ENCODE peak calls at places on chromosomes 16 and 17, in eight cellular contexts. One of them, this sample, is unnamed.

GRCh38 chr17:68103148-68103547 is 67.6 kb downstream of the KPNA2 start:
- DNase-seq in hepatocyte: no peak
- DNase-seq in neural progenitor cell: no peak
- DNase-seq in HCT116: no peak
- DNase-seq in OCI-LY7: no peak
- DNase-seq in GM23248: no peak
- DNase-seq in SK-N-SH: peak; percentile 28
- DNase-seq in PC-3: no peak
- DNase-seq in this sample: no peak

GRCh38 chr16:7074715-7075114 is 257.9 kb upstream of the RBFOX1 start:
- DNase-seq in PC-3: no peak
- DNase-seq in GM23248: no peak
- DNase-seq in SK-N-SH: no peak
- DNase-seq in OCI-LY7: no peak
- DNase-seq in neural progenitor cell: no peak
- DNase-seq in HCT116: no peak
- DNase-seq in hepatocyte: no peak
- DNase-seq in this sample: no peak

GRCh38 chr16:979859-980594 is 1.5 kb upstream of the SOX8 start:
- DNase-seq in neural progenitor cell: peak; percentile 52
- DNase-seq in GM23248: no peak
- DNase-seq in SK-N-SH: peak; percentile 48
- DNase-seq in hepatocyte: no peak
- DNase-seq in OCI-LY7: peak; percentile 29
- DNase-seq in HCT116: no peak
- DNase-seq in PC-3: no peak
- DNase-seq in this sample: no peak

GRCh38 chr16:8675183-8676159 is 1.1 kb downstream of the ABAT start:
- DNase-seq in OCI-LY7: no peak
- DNase-seq in neural progenitor cell: no peak
- DNase-seq in GM23248: peak; percentile 14
- DNase-seq in hepatocyte: peak; percentile 37
- DNase-seq in HCT116: no peak
- DNase-seq in SK-N-SH: peak; percentile 77
- DNase-seq in PC-3: no peak
- DNase-seq in this sample: no peak

GRCh38 chr17:63754046-63754445 is 12.4 kb upstream of the STRADA start:
- DNase-seq in PC-3: no peak
- DNase-seq in hepatocyte: no peak
- DNase-seq in GM23248: no peak
- DNase-seq in OCI-LY7: no peak
- DNase-seq in neural progenitor cell: no peak
- DNase-seq in SK-N-SH: no peak
- DNase-seq in HCT116: no peak
- DNase-seq in this sample: no peak

GRCh38 chr17:80145076-80146075 is 1.6 kb downstream of the EIF4A3 start:
- DNase-seq in HCT116: no peak
- DNase-seq in neural progenitor cell: no peak
- DNase-seq in GM23248: peak; percentile 11
- DNase-seq in OCI-LY7: peak; percentile 62
- DNase-seq in hepatocyte: no peak
- DNase-seq in SK-N-SH: no peak
- DNase-seq in PC-3: peak; percentile 28
- DNase-seq in this sample: peak; percentile 28

GRCh38 chr16:19113577-19114358 is at the start of gene ITPRIPL2:
- DNase-seq in HCT116: peak; percentile 79
- DNase-seq in OCI-LY7: no peak
- DNase-seq in hepatocyte: peak; percentile 89
- DNase-seq in SK-N-SH: peak; percentile 92
- DNase-seq in PC-3: peak; percentile 87
- DNase-seq in neural progenitor cell: peak; percentile 76
- DNase-seq in GM23248: peak; percentile 96
- DNase-seq in this sample: no peak

GRCh38 chr17:82006468-82007227 is 16.0 kb downstream of the CENPX start:
- DNase-seq in neural progenitor cell: no peak
- DNase-seq in SK-N-SH: no peak
- DNase-seq in hepatocyte: no peak
- DNase-seq in PC-3: no peak
- DNase-seq in OCI-LY7: no peak
- DNase-seq in HCT116: no peak
- DNase-seq in GM23248: peak; percentile 73
- DNase-seq in this sample: no peak

GRCh38 chr16:17375388-17376304 is 95.1 kb downstream of the XYLT1 start:
- DNase-seq in HCT116: no peak
- DNase-seq in PC-3: no peak
- DNase-seq in SK-N-SH: peak; percentile 70
- DNase-seq in hepatocyte: peak; percentile 31
- DNase-seq in neural progenitor cell: no peak
- DNase-seq in OCI-LY7: peak; percentile 40
- DNase-seq in GM23248: no peak
- DNase-seq in this sample: no peak

GRCh38 chr17:56891751-56892150 is 22.1 kb downstream of the TRIM25 start:
- DNase-seq in hepatocyte: no peak
- DNase-seq in PC-3: no peak
- DNase-seq in GM23248: peak; percentile 39
- DNase-seq in HCT116: no peak
- DNase-seq in OCI-LY7: no peak
- DNase-seq in SK-N-SH: peak; percentile 52
- DNase-seq in neural progenitor cell: peak; percentile 22
- DNase-seq in this sample: no peak

GRCh38 chr17:7867881-7868329 is 10.1 kb downstream of the CYB5D1 start:
- DNase-seq in OCI-LY7: no peak
- DNase-seq in HCT116: no peak
- DNase-seq in neural progenitor cell: no peak
- DNase-seq in PC-3: no peak
- DNase-seq in GM23248: no peak
- DNase-seq in hepatocyte: no peak
- DNase-seq in SK-N-SH: no peak
- DNase-seq in this sample: no peak

GRCh38 chr17:63841350-63842172 is 924 bp downstream of the SMARCD2 start:
- DNase-seq in hepatocyte: peak; percentile 75
- DNase-seq in neural progenitor cell: peak; percentile 71
- DNase-seq in HCT116: no peak
- DNase-seq in OCI-LY7: peak; percentile 61
- DNase-seq in SK-N-SH: peak; percentile 89
- DNase-seq in PC-3: peak; percentile 44
- DNase-seq in GM23248: peak; percentile 72
- DNase-seq in this sample: peak; percentile 42

GRCh38 chr17:62597920-62598319 is 29.6 kb upstream of the MRC2 start:
- DNase-seq in PC-3: no peak
- DNase-seq in HCT116: no peak
- DNase-seq in hepatocyte: peak; percentile 23
- DNase-seq in SK-N-SH: no peak
- DNase-seq in OCI-LY7: no peak
- DNase-seq in neural progenitor cell: no peak
- DNase-seq in GM23248: peak; percentile 82
- DNase-seq in this sample: no peak

GRCh38 chr17:72863511-72864175 is 228.8 kb downstream of the SLC39A11 start:
- DNase-seq in PC-3: no peak
- DNase-seq in hepatocyte: no peak
- DNase-seq in GM23248: no peak
- DNase-seq in HCT116: no peak
- DNase-seq in SK-N-SH: no peak
- DNase-seq in OCI-LY7: no peak
- DNase-seq in neural progenitor cell: peak; percentile 18
- DNase-seq in this sample: no peak

GRCh38 chr17:51948128-51948527 is 210.4 kb downstream of the CA10 start:
- DNase-seq in neural progenitor cell: no peak
- DNase-seq in PC-3: peak; percentile 63
- DNase-seq in OCI-LY7: no peak
- DNase-seq in SK-N-SH: no peak
- DNase-seq in hepatocyte: no peak
- DNase-seq in GM23248: no peak
- DNase-seq in HCT116: no peak
- DNase-seq in this sample: no peak

GRCh38 chr17:65609303-65609702 is 47.9 kb upstream of the AXIN2 start:
- DNase-seq in neural progenitor cell: no peak
- DNase-seq in OCI-LY7: no peak
- DNase-seq in GM23248: no peak
- DNase-seq in hepatocyte: no peak
- DNase-seq in HCT116: no peak
- DNase-seq in PC-3: no peak
- DNase-seq in SK-N-SH: no peak
- DNase-seq in this sample: no peak
- TF ChIP-seq EZH2phosphoT487 in neural progenitor cell: no peak
- TF ChIP-seq EZH2phosphoT487 in OCI-LY7: no peak
- TF ChIP-seq EZH2phosphoT487 in GM23248: no peak
- TF ChIP-seq EZH2phosphoT487 in hepatocyte: no peak
- TF ChIP-seq EZH2phosphoT487 in HCT116: no peak
- TF ChIP-seq EZH2phosphoT487 in PC-3: no peak
- TF ChIP-seq EZH2phosphoT487 in SK-N-SH: no peak
- TF ChIP-seq EZH2phosphoT487 in this sample: no peak

DNA sequence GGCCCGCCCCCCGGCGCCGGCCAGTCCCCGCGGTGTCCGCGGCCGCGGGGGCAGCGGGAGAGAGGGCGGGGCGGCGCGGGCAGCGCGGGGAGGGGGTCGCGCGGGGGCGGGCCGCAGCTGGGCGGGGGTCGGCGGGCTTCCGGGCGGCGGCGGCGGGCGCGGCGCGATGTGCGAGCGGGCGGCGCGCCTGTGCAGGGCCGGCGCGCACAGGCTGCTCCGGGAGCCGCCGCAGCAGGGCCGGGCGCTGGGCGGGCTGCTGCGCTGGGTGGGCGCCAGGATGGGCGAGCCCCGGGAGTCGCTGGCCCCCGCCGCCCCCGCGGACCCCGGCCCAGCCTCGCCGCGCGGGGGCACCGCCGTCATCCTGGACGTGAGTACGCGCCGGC is 430 bp downstream of the NECAB2 start:
- DNase-seq in OCI-LY7: no peak
- DNase-seq in neural progenitor cell: peak; percentile 70
- DNase-seq in hepatocyte: peak; percentile 38
- DNase-seq in SK-N-SH: peak; percentile 86
- DNase-seq in PC-3: no peak
- DNase-seq in GM23248: peak; percentile 53
- DNase-seq in HCT116: no peak
- DNase-seq in this sample: no peak
- TF ChIP-seq EZH2phosphoT487 in OCI-LY7: no peak
- TF ChIP-seq EZH2phosphoT487 in neural progenitor cell: no peak
- TF ChIP-seq EZH2phosphoT487 in hepatocyte: no peak
- TF ChIP-seq EZH2phosphoT487 in SK-N-SH: no peak
- TF ChIP-seq EZH2phosphoT487 in PC-3: no peak
- TF ChIP-seq EZH2phosphoT487 in GM23248: no peak
- TF ChIP-seq EZH2phosphoT487 in HCT116: no peak
- TF ChIP-seq EZH2phosphoT487 in this sample: no peak

GRCh38 chr17:6096201-6097004 is 26.2 kb downstream of the WSCD1 start:
- DNase-seq in OCI-LY7: no peak
- DNase-seq in SK-N-SH: no peak
- DNase-seq in hepatocyte: no peak
- DNase-seq in PC-3: no peak
- DNase-seq in GM23248: no peak
- DNase-seq in neural progenitor cell: no peak
- DNase-seq in HCT116: no peak
- DNase-seq in this sample: no peak

GRCh38 chr17:6098050-6098449 is 27.9 kb downstream of the WSCD1 start:
- DNase-seq in SK-N-SH: no peak
- DNase-seq in hepatocyte: no peak
- DNase-seq in GM23248: no peak
- DNase-seq in neural progenitor cell: no peak
- DNase-seq in PC-3: no peak
- DNase-seq in OCI-LY7: no peak
- DNase-seq in HCT116: no peak
- DNase-seq in this sample: no peak

GRCh38 chr17:6095501-6095900 is 25.3 kb downstream of the WSCD1 start:
- DNase-seq in neural progenitor cell: no peak
- DNase-seq in hepatocyte: no peak
- DNase-seq in SK-N-SH: no peak
- DNase-seq in OCI-LY7: no peak
- DNase-seq in HCT116: no peak
- DNase-seq in PC-3: no peak
- DNase-seq in GM23248: no peak
- DNase-seq in this sample: no peak

GRCh38 chr17:6098466-6099180 is 28.4 kb downstream of the WSCD1 start:
- DNase-seq in hepatocyte: no peak
- DNase-seq in PC-3: no peak
- DNase-seq in neural progenitor cell: peak; percentile 53
- DNase-seq in SK-N-SH: no peak
- DNase-seq in HCT116: no peak
- DNase-seq in GM23248: no peak
- DNase-seq in OCI-LY7: no peak
- DNase-seq in this sample: no peak

GRCh38 chr17:6097005-6097279 is 26.8 kb downstream of the WSCD1 start:
- DNase-seq in SK-N-SH: no peak
- DNase-seq in GM23248: no peak
- DNase-seq in HCT116: no peak
- DNase-seq in PC-3: no peak
- DNase-seq in hepatocyte: no peak
- DNase-seq in OCI-LY7: no peak
- DNase-seq in neural progenitor cell: no peak
- DNase-seq in this sample: no peak
- TF ChIP-seq EZH2phosphoT487 in SK-N-SH: no peak
- TF ChIP-seq EZH2phosphoT487 in GM23248: no peak
- TF ChIP-seq EZH2phosphoT487 in HCT116: no peak
- TF ChIP-seq EZH2phosphoT487 in PC-3: no peak
- TF ChIP-seq EZH2phosphoT487 in hepatocyte: no peak
- TF ChIP-seq EZH2phosphoT487 in OCI-LY7: no peak
- TF ChIP-seq EZH2phosphoT487 in neural progenitor cell: no peak
- TF ChIP-seq EZH2phosphoT487 in this sample: no peak

DNA sequence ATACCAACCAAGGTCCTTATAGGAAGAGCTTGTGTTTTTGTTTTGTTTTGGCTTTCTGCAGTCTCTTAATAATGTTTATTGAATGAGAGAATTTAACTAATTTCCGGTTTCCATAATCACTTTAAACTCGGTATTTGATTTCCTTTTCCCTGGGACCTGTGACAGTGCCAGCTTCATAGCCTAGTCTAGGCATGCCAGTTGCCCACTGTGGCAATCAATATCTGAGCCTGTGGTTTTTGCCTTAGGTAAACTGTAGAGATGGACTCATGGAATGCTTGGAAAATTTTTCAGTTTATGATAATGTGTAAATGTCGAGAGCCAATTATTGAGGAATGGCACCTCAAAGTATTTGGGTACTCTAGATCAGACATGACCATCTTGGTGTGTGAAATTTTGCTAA is 78.2 kb downstream of the FTO start:
- DNase-seq in neural progenitor cell: no peak
- DNase-seq in PC-3: peak; percentile 6
- DNase-seq in SK-N-SH: no peak
- DNase-seq in OCI-LY7: no peak
- DNase-seq in HCT116: no peak
- DNase-seq in hepatocyte: no peak
- DNase-seq in GM23248: no peak
- DNase-seq in this sample: no peak
- TF ChIP-seq EZH2phosphoT487 in neural progenitor cell: no peak
- TF ChIP-seq EZH2phosphoT487 in PC-3: no peak
- TF ChIP-seq EZH2phosphoT487 in SK-N-SH: no peak
- TF ChIP-seq EZH2phosphoT487 in OCI-LY7: no peak
- TF ChIP-seq EZH2phosphoT487 in HCT116: no peak
- TF ChIP-seq EZH2phosphoT487 in hepatocyte: no peak
- TF ChIP-seq EZH2phosphoT487 in GM23248: no peak
- TF ChIP-seq EZH2phosphoT487 in this sample: no peak

This sample was measured in MM.1S.